ENCODE peak calls at places on chromosomes 3 and 15, in five cellular contexts. V is HS-5; A is stimulated activated naive CD4-positive, alpha-beta T cell; J is stomach; B is stimulated activated CD4-positive, alpha-beta T cell treated with anti-CD3 and anti-CD28 coated beads, Interleukin-2, amount 100 ng/mL, for 48 hours. P is an unnamed sample.

GRCh38 chr3:157529751-157530150 is 26.5 kb upstream of the VEPH1 start:
- DNase-seq in V (no peak), J (no peak), A (no peak), B (no peak), P (no peak)

GRCh38 chr3:134874737-134875413 is 79.8 kb downstream of the EPHB1 start:
- DNase-seq in J (no peak), A (no peak), B (no peak), V (no peak), P (no peak)

GRCh38 chr3:56855856-56856538 is 54.2 kb upstream of the ARHGEF3 start:
- DNase-seq in J (peak), B (peak), A (no peak), V (no peak), P (no peak)

GRCh38 chr3:193842832-193843446 is 249.9 kb downstream of the OPA1 start:
- DNase-seq in A (no peak), J (no peak), V (no peak), B (no peak), P (no peak)

GRCh38 chr3:193788189-193788946 is 195.4 kb downstream of the OPA1 start:
- DNase-seq in A (peak), J (peak), V (no peak), B (peak), P (no peak)

GRCh38 chr15:63634154-63634553 is 37.0 kb downstream of the FBXL22 start:
- DNase-seq in B (no peak), J (no peak), V (no peak), A (no peak), P (no peak)

GRCh38 chr3:24145981-24146822 is 201.1 kb downstream of the NR1D2 start:
- DNase-seq in A (no peak), V (peak), J (no peak), B (no peak), P (no peak)

GRCh38 chr3:171904829-171905228 is 61.7 kb downstream of the TMEM212 start:
- DNase-seq in J (no peak), A (no peak), V (peak), B (no peak), P (no peak)

GRCh38 chr3:42682301-42683070 is 2.9 kb upstream of the KLHL40 start:
- DNase-seq in J (no peak), V (no peak), B (no peak), A (no peak), P (no peak)

P was measured in NCI-H2227 treated with DMSO at 0.1 percent for 48 hours.